ENCODE peak calls at places on chromosome X, in ten cellular contexts. C is mammary epithelial cell; F is CD4-positive, alpha-beta memory T cell; M is neural progenitor cell; P is astrocyte; J is left lung; S is body of pancreas; U is Karpas-422; I is lower lobe of right lung; E is heart left ventricle. D is an unnamed sample. For H3K27me3, the result is how much of the 10 kb centered on the place peaks cover.

GRCh38 chrX:3527811-3528210 is 181.4 kb upstream of the MXRA5 start:
- DNase-seq in C (no peak), F (no peak), M (no peak), P (peak), J (no peak), S (no peak), U (no peak), I (no peak), E (no peak), D (no peak)

GRCh38 chrX:148504412-148504950 is 4.1 kb downstream of the AFF2 start:
- DNase-seq in C (no peak), F (no peak), M (peak), P (no peak), J (peak), S (no peak), U (no peak), I (no peak), E (no peak), D (no peak)

GRCh38 chrX:55253528-55253927 is 11.2 kb downstream of the PAGE3 start:
- DNase-seq in C (no peak), F (no peak), M (no peak), P (no peak), J (no peak), S (no peak), U (no peak), I (no peak), E (no peak), D (no peak)

GRCh38 chrX:119013146-119013545 is 38.7 kb downstream of the LONRF3 start:
- DNase-seq in C (no peak), F (no peak), M (no peak), P (no peak), J (no peak), S (no peak), U (no peak), I (no peak), E (no peak), D (no peak)

GRCh38 chrX:53288173-53288572 is 6.8 kb upstream of the IQSEC2 start:
- DNase-seq in C (no peak), F (no peak), M (peak), P (no peak), J (no peak), S (peak), U (no peak), I (peak), E (peak), D (peak)

GRCh38 chrX:10922158-10922557 is 189.0 kb upstream of the HCCS start:
- DNase-seq in C (peak), F (no peak), M (no peak), P (peak), J (no peak), S (no peak), U (no peak), I (no peak), E (no peak), D (no peak)

GRCh38 chrX:139881130-139881529 is 51.7 kb downstream of the ATP11C start:
- DNase-seq in C (peak), F (no peak), M (no peak), P (peak), J (no peak), S (no peak), U (no peak), I (no peak), E (no peak), D (peak)

GRCh38 chrX:2388669-2389068 is 112.1 kb downstream of the DHRSX start:
- DNase-seq in C (no peak), F (no peak), M (no peak), P (no peak), J (no peak), S (no peak), U (no peak), I (no peak), E (no peak), D (no peak)

GRCh38 chrX:37818031-37818430 is 29.3 kb downstream of the DYNLT3 start:
- DNase-seq in C (no peak), F (no peak), M (no peak), P (no peak), J (no peak), S (no peak), U (peak), I (no peak), E (no peak), D (no peak)

GRCh38 chrX:77749695-77750094 is 36.3 kb downstream of the ATRX start:
- DNase-seq in C (no peak), F (no peak), M (no peak), P (peak), J (no peak), S (no peak), U (no peak), I (no peak), E (no peak), D (no peak)

GRCh38 chrX:123477673-123478072 is 255.2 kb downstream of the THOC2 start:
- DNase-seq in C (no peak), F (no peak), M (no peak), P (no peak), J (no peak), S (no peak), U (no peak), I (no peak), E (no peak), D (no peak)

GRCh38 chrX:103565752-103566151 is 19.6 kb upstream of the TCEAL4 start:
- DNase-seq in C (peak), F (no peak), M (no peak), P (peak), J (no peak), S (no peak), U (no peak), I (no peak), E (no peak), D (no peak)

GRCh38 chrX:68895339-68896250 is 66.8 kb downstream of the EFNB1 start:
- DNase-seq in C (peak), F (no peak), M (no peak), P (peak), J (no peak), S (peak), U (no peak), I (peak), E (peak), D (peak)

GRCh38 chrX:15579778-15580747 is 20.7 kb downstream of the ACE2 start:
- DNase-seq in C (peak), F (no peak), M (peak), P (peak), J (no peak), S (peak), U (no peak), I (no peak), E (peak), D (peak)

GRCh38 chrX:154918060-154918483 is 31.9 kb downstream of the F8A1 start:
- DNase-seq in C (peak), F (no peak), M (peak), P (peak), J (no peak), S (peak), U (peak), I (no peak), E (peak), D (peak)

GRCh38 chrX:110204986-110205385 is 112.9 kb downstream of the AMMECR1 start:
- DNase-seq in C (peak), F (no peak), M (no peak), P (peak), J (no peak), S (no peak), U (no peak), I (no peak), E (no peak), D (no peak)

GRCh38 chrX:25025615-25026014 is 9.8 kb upstream of the ARX start:
- DNase-seq in C (peak), F (no peak), M (no peak), P (no peak), J (no peak), S (no peak), U (no peak), I (no peak), E (no peak), D (no peak)

GRCh38 chrX:25021132-25021498 is 5.3 kb upstream of the ARX start:
- DNase-seq in C (no peak), F (no peak), M (no peak), P (no peak), J (no peak), S (no peak), U (no peak), I (no peak), E (no peak), D (no peak)

GRCh38 chrX:25020391-25021131 is 4.8 kb upstream of the ARX start:
- DNase-seq in C (no peak), F (no peak), M (peak), P (no peak), J (no peak), S (no peak), U (peak), I (no peak), E (no peak), D (peak)

GRCh38 chrX:25022499-25023325 is 6.9 kb upstream of the ARX start:
- DNase-seq in C (no peak), F (no peak), M (peak), P (no peak), J (no peak), S (no peak), U (no peak), I (no peak), E (no peak), D (no peak)

DNA sequence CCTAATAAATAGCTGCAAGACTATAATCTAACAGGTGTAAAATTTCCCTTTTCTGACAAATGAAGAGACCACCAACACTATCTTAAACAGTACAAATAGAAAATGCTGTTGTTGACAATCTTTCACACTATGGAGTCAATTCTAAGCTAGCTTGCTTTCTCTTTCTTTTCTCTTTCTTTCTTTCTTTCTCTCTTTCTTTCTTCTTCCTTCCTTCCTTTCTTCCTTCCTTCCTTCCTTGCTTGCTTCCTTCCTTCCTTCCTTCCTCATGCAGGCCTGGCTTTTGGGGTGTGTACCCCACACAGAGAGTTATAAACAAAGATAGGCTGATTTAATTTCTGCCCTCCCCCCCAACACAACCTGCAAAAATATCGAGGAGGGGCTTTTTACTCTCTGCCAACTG is 8.1 kb upstream of the ARX start:
- DNase-seq in C (no peak), F (no peak), M (no peak), P (no peak), J (no peak), S (no peak), U (no peak), I (no peak), E (no peak), D (no peak)
- H3K27me3 ChIP-seq in C (under half), F (under half), M (half or more), P (under half), J (half or more), S (under half), U (under half), I (under half), E (half or more), D (half or more)

GRCh38 chrX:129779747-129780146 is at the start of gene SASH3:
- DNase-seq in C (no peak), F (peak), M (no peak), P (no peak), J (peak), S (peak), U (peak), I (peak), E (peak), D (no peak)

GRCh38 chrX:129781134-129782014 is 1.6 kb downstream of the SASH3 start:
- DNase-seq in C (no peak), F (peak), M (no peak), P (no peak), J (peak), S (peak), U (peak), I (peak), E (peak), D (no peak)

GRCh38 chrX:129779086-129779672 is 570 bp upstream of the SASH3 start:
- DNase-seq in C (no peak), F (no peak), M (no peak), P (no peak), J (no peak), S (no peak), U (no peak), I (no peak), E (no peak), D (no peak)

GRCh38 chrX:129782015-129782495 is 2.3 kb downstream of the SASH3 start:
- DNase-seq in C (no peak), F (no peak), M (no peak), P (no peak), J (no peak), S (no peak), U (no peak), I (no peak), E (no peak), D (no peak)

DNA sequence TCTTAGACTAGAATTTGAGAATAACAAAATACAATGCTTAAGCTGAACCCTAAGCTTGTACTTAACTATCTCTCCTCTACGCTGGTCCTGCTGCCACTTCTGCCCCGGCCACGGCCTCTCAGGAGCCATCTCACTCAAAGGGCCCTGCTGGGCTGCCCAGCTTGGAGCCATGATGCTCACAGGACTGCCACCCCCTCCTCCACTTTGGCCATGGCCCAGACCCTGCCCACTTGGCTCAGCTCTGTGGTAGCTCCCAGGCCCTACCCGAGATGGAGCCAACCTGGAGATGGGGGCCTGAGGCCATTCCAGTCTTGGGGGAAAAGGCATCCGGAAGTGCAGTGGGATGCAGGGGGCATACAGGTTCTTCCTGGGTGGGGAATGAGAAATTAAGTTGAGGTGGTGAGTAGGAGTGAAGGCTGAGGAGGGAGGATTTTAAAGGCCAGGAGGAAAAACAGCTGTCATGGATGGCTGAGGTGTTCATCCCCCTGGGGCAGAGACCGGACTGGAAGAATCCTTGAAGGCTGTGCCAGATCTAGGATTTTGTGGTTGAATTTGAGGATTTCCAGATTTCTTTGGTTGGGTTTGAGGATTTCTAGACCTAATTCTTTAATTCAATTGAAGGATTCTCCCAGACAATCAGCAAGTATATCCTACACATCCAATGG is 824 bp downstream of the SASH3 start:
- DNase-seq in C (no peak), F (no peak), M (no peak), P (no peak), J (no peak), S (no peak), U (peak), I (no peak), E (no peak), D (no peak)
- H3K27me3 ChIP-seq in C (under half), F (under half), M (under half), P (under half), J (under half), S (under half), U (under half), I (under half), E (under half), D (under half)

DNA sequence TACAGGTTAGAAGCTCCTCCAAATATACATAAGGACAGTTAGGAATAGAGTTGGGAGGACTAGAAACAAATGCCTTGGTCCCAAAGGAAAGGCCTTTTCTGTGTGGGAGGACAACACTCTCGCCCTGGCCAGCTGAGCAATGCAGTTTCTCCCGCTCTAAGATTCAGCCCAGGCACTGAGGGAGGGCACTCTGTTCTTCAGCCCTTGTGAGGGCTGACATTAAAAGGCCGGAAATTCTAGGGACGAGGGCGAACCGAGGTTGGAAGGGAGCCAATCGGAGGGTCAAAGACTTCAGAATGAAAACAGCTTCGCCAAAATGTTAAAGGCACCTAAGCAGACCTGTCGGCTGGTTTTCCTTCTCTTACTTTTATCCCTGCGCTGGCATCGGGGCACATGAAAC is 2.9 kb upstream of the PTCHD1 start:
- DNase-seq in C (no peak), F (no peak), M (peak), P (no peak), J (no peak), S (no peak), U (no peak), I (no peak), E (no peak), D (no peak)
- H3K27me3 ChIP-seq in C (under half), F (under half), M (half or more), P (under half), J (half or more), S (under half), U (under half), I (under half), E (under half), D (half or more)

DNA sequence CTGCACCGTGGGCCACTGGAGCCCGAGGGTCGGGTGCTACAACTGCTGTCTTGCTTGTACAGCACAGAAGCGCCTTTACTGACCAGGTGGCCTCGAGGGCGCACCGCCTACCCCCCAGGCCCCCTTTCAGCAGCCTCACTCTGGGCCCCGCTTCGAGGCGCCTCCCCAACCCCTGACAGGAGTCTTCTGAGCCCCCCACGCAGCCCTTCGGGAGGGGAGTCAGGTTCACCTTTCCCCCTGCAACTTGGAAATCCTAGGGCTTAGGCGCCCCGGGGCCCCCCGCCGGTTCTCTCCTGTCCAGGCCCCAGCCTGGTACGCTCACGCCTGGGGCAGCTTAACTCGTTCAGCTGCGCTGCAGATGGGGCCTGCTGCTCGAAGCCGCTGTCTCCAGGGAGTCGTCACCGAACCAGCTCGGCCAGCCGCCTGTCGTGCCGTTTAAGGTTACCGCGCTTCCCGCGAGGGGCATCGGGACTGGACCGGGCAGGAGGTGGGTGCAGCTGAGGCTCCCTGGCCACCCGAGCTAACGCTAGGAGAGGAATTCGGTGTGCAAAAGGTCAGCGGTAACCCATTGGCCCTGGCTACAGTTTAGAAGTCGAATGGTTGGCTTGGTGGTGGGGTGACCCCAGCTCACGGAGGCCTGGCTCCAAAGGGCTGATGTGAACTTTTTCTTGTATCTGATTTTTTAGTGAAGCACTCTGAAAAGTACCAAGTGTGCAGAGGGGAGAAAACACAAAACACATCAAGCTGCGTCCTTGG is 58.9 kb upstream of the BCOR start:
- DNase-seq in C (no peak), F (no peak), M (peak), P (no peak), J (no peak), S (no peak), U (no peak), I (no peak), E (no peak), D (peak)
- H3K27me3 ChIP-seq in C (under half), F (under half), M (half or more), P (under half), J (under half), S (under half), U (under half), I (under half), E (under half), D (under half)

GRCh38 chrX:43560247-43560946 is 95.7 kb upstream of the MAOA start:
- DNase-seq in C (no peak), F (no peak), M (no peak), P (no peak), J (no peak), S (no peak), U (no peak), I (no peak), E (no peak), D (no peak)

GRCh38 chrX:43562372-43562771 is 93.7 kb upstream of the MAOA start:
- DNase-seq in C (no peak), F (no peak), M (no peak), P (no peak), J (no peak), S (no peak), U (no peak), I (no peak), E (no peak), D (no peak)

GRCh38 chrX:43556207-43556606 is 99.9 kb upstream of the MAOA start:
- DNase-seq in C (no peak), F (no peak), M (no peak), P (no peak), J (no peak), S (peak), U (no peak), I (peak), E (no peak), D (no peak)

GRCh38 chrX:43557792-43558191 is 98.3 kb upstream of the MAOA start:
- DNase-seq in C (peak), F (peak), M (peak), P (peak), J (no peak), S (peak), U (peak), I (peak), E (peak), D (peak)

GRCh38 chrX:43559643-43560042 is 96.5 kb upstream of the MAOA start:
- DNase-seq in C (peak), F (no peak), M (peak), P (peak), J (no peak), S (peak), U (peak), I (no peak), E (peak), D (peak)
- H3K27me3 ChIP-seq in C (under half), F (under half), M (under half), P (under half), J (under half), S (under half), U (under half), I (under half), E (under half), D (under half)

GRCh38 chrX:57227691-57228090 is 58.8 kb upstream of the FAAH2 start:
- DNase-seq in C (peak), F (no peak), M (no peak), P (no peak), J (no peak), S (no peak), U (no peak), I (no peak), E (no peak), D (no peak)
- H3K27me3 ChIP-seq in C (under half), F (under half), M (under half), P (under half), J (under half), S (under half), U (under half), I (under half), E (under half), D (under half)

DNA sequence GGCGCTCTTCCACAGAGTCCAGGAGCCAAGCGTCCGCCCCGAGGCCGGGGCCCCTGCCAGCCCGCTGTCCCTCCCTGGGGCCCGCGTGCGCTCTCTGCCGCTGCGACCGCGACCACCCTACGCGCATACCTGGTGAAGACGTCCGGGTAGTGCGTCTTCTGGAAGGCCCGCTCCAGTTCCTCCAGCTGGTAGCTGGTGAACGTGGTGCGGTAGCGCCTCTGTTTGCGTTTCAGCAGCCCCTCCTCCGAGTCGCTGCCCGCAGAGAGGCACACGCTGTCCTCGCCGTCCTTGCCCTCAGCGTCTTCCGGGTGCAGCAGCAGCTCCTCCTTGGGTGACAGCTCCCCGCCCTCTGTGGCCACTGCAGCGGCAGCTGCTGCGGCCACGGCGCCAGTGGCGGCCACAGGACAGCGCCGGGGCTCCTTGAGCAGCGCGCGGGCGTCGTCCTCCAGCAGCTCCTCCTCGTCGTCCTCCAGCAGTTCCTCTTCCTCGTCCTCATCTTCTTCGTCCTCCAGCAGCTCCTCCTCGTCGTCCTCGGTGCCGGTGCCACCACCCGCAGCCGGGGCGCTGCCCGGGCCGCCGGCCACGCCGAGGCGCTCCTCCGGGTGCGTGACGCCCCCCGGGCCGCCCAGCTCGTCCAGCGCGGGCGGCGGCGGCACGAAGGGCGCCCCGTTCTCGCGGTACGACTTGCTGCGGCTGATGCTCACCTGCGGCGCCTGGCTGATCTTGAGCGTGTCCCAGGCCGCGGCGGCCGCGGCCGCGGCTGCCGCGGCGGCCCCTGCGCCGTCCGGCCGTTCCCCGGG is 2.8 kb downstream of the ARX start:
- DNase-seq in C (no peak), F (no peak), M (peak), P (no peak), J (no peak), S (no peak), U (peak), I (no peak), E (no peak), D (no peak)
- H3K27me3 ChIP-seq in C (under half), F (under half), M (half or more), P (half or more), J (half or more), S (under half), U (under half), I (half or more), E (half or more), D (half or more)

GRCh38 chrX:74291964-74292891 is 11.8 kb upstream of the ZCCHC13 start:
- DNase-seq in C (peak), F (peak), M (peak), P (peak), J (peak), S (peak), U (peak), I (peak), E (peak), D (peak)
- H3K27me3 ChIP-seq in C (under half), F (under half), M (under half), P (under half), J (under half), S (under half), U (under half), I (under half), E (under half), D (under half)